ENCODE peak calls at places on chromosomes 11 and 22, in six cellular contexts. One of them, this sample, is unnamed.

GRCh38 chr11:13337986-13338436 is 60.4 kb downstream of the BMAL1 start:
- DNase-seq in H9: no peak
- DNase-seq in mesendoderm: no peak
- DNase-seq in H1: no peak
- DNase-seq in mesenchymal stem cell: peak
- DNase-seq in IMR-90: peak
- DNase-seq in this sample: no peak

GRCh38 chr11:15565846-15566245 is 451.1 kb downstream of the INSC start:
- DNase-seq in H1: peak
- DNase-seq in mesendoderm: no peak
- DNase-seq in IMR-90: no peak
- DNase-seq in mesenchymal stem cell: no peak
- DNase-seq in H9: no peak
- DNase-seq in this sample: no peak

GRCh38 chr11:103897156-103897555 is 139.3 kb upstream of the DDI1 start:
- DNase-seq in IMR-90: peak
- DNase-seq in H9: no peak
- DNase-seq in H1: no peak
- DNase-seq in mesenchymal stem cell: peak
- DNase-seq in mesendoderm: no peak
- DNase-seq in this sample: no peak

GRCh38 chr11:75635009-75635909 is 33.6 kb downstream of the MAP6 start:
- DNase-seq in H1: no peak
- DNase-seq in mesenchymal stem cell: peak
- DNase-seq in mesendoderm: peak
- DNase-seq in H9: no peak
- DNase-seq in IMR-90: peak
- DNase-seq in this sample: no peak

GRCh38 chr22:33242078-33242477 is 183.9 kb upstream of the SYN3 start:
- DNase-seq in H1: no peak
- DNase-seq in mesendoderm: no peak
- DNase-seq in H9: no peak
- DNase-seq in mesenchymal stem cell: no peak
- DNase-seq in IMR-90: no peak
- DNase-seq in this sample: no peak

GRCh38 chr11:117724104-117724503 is 72.9 kb downstream of the DSCAML1 start:
- DNase-seq in H9: no peak
- DNase-seq in IMR-90: no peak
- DNase-seq in mesendoderm: no peak
- DNase-seq in mesenchymal stem cell: no peak
- DNase-seq in H1: no peak
- DNase-seq in this sample: peak

GRCh38 chr11:118703563-118704106 is 24.2 kb upstream of the TREH start:
- DNase-seq in IMR-90: no peak
- DNase-seq in H1: no peak
- DNase-seq in mesenchymal stem cell: no peak
- DNase-seq in mesendoderm: no peak
- DNase-seq in H9: no peak
- DNase-seq in this sample: no peak

GRCh38 chr11:92822410-92822809 is 147.0 kb upstream of the MTNR1B start:
- DNase-seq in mesendoderm: no peak
- DNase-seq in H1: no peak
- DNase-seq in IMR-90: no peak
- DNase-seq in mesenchymal stem cell: no peak
- DNase-seq in H9: no peak
- DNase-seq in this sample: no peak

GRCh38 chr11:86816251-86816726 is 15.9 kb downstream of the PRSS23 start:
- DNase-seq in mesendoderm: no peak
- DNase-seq in IMR-90: peak
- DNase-seq in H1: no peak
- DNase-seq in H9: no peak
- DNase-seq in mesenchymal stem cell: peak
- DNase-seq in this sample: no peak

GRCh38 chr11:20337526-20338154 is 25.9 kb upstream of the HTATIP2 start:
- DNase-seq in mesendoderm: peak
- DNase-seq in H9: peak
- DNase-seq in mesenchymal stem cell: peak
- DNase-seq in H1: peak
- DNase-seq in IMR-90: peak
- DNase-seq in this sample: peak

GRCh38 chr22:35400335-35400680 is 368 bp downstream of the MCM5 start:
- DNase-seq in H1: no peak
- DNase-seq in mesendoderm: peak
- DNase-seq in H9: no peak
- DNase-seq in mesenchymal stem cell: no peak
- DNase-seq in IMR-90: no peak
- DNase-seq in this sample: no peak
- H2AK5ac ChIP-seq in H1: peak
- H2AK5ac ChIP-seq in mesendoderm: no peak
- H2AK5ac ChIP-seq in H9: peak
- H2AK5ac ChIP-seq in mesenchymal stem cell: no peak
- H2AK5ac ChIP-seq in IMR-90: peak
- H2AK5ac ChIP-seq in this sample: peak

DNA sequence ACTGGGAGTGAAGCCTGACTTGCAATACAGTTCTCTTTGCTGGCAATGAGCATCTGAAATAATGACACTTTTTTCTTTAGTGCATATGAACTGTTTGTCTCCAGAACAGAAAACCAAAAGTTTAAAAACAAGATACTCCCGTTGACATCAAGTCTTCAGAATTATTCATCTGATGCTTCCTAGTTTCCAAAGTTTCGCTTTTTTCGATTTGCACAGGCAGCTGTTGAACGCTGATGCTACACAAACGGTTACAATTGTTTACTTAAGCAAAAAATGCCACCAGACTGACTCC is 612 bp upstream of the BIRC2 start:
- DNase-seq in H9: no peak
- DNase-seq in H1: no peak
- DNase-seq in IMR-90: peak
- DNase-seq in mesenchymal stem cell: no peak
- DNase-seq in mesendoderm: no peak
- DNase-seq in this sample: no peak
- H2BK5ac ChIP-seq in H9: no peak
- H2BK5ac ChIP-seq in H1: peak
- H2BK5ac ChIP-seq in IMR-90: peak
- H2BK5ac ChIP-seq in mesenchymal stem cell: peak
- H2BK5ac ChIP-seq in mesendoderm: peak
- H2BK5ac ChIP-seq in this sample: peak

GRCh38 chr22:42649261-42650056 is at the start of gene CYB5R3:
- DNase-seq in IMR-90: peak
- DNase-seq in mesenchymal stem cell: peak
- DNase-seq in H9: peak
- DNase-seq in H1: peak
- DNase-seq in mesendoderm: peak
- DNase-seq in this sample: peak
- H2AK5ac ChIP-seq in IMR-90: peak
- H2AK5ac ChIP-seq in mesenchymal stem cell: peak
- H2AK5ac ChIP-seq in H9: no peak
- H2AK5ac ChIP-seq in H1: peak
- H2AK5ac ChIP-seq in mesendoderm: peak
- H2AK5ac ChIP-seq in this sample: peak

DNA sequence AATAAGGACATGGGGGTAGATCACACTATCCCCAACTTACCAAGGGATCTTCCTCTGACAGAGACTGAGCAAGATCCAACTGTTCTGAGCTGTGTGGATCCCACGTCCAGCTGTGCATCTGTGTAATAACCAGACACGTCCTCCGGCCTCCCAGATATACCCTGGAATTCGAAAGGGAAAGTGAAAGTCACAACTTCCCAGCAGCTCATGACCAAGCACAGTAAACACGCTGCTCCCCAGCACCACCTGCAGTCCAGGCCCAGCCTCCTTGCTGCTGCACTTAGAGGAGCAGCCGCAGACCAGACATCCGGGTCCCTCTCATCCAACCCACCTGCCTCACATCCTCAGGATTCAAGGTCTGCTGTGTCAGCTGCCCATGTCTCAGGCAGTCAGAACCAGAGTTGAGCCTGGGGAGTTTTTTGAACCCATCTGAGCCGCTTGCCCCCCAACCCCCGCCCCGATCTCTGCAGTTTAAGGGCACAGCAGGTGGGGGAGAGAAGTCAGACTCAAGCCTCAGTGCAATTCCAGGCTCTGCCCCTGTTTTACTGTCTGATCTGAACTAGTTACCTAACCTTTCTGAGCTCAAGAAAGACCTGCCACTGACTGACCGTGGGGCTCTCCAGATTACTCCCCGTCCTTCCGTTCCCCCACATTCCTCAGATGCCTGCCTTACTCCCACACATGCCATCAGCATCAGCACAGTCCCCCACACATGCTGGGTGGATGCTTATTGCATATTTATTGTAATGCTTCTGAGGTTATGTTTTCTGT is at the start of gene APOL2:
- DNase-seq in IMR-90: peak
- DNase-seq in mesenchymal stem cell: peak
- DNase-seq in mesendoderm: peak
- DNase-seq in H9: peak
- DNase-seq in H1: peak
- DNase-seq in this sample: peak
- H2BK5ac ChIP-seq in IMR-90: peak
- H2BK5ac ChIP-seq in mesenchymal stem cell: peak
- H2BK5ac ChIP-seq in mesendoderm: peak
- H2BK5ac ChIP-seq in H9: no peak
- H2BK5ac ChIP-seq in H1: peak
- H2BK5ac ChIP-seq in this sample: no peak

GRCh38 chr11:62645934-62646824 is at the start of gene GANAB:
- DNase-seq in H1: peak
- DNase-seq in IMR-90: peak
- DNase-seq in H9: peak
- DNase-seq in mesenchymal stem cell: peak
- DNase-seq in mesendoderm: peak
- DNase-seq in this sample: peak

GRCh38 chr11:62646825-62647608 is 604 bp upstream of the GANAB start:
- DNase-seq in H1: no peak
- DNase-seq in H9: peak
- DNase-seq in mesendoderm: no peak
- DNase-seq in mesenchymal stem cell: no peak
- DNase-seq in IMR-90: no peak
- DNase-seq in this sample: no peak

GRCh38 chr11:62647609-62648005 is 1.2 kb upstream of the GANAB start:
- DNase-seq in mesenchymal stem cell: no peak
- DNase-seq in H1: no peak
- DNase-seq in mesendoderm: no peak
- DNase-seq in H9: no peak
- DNase-seq in IMR-90: no peak
- DNase-seq in this sample: no peak

GRCh38 chr11:62644220-62644619 is 2.2 kb downstream of the GANAB start:
- DNase-seq in mesenchymal stem cell: no peak
- DNase-seq in H1: no peak
- DNase-seq in H9: no peak
- DNase-seq in mesendoderm: no peak
- DNase-seq in IMR-90: no peak
- DNase-seq in this sample: no peak

DNA sequence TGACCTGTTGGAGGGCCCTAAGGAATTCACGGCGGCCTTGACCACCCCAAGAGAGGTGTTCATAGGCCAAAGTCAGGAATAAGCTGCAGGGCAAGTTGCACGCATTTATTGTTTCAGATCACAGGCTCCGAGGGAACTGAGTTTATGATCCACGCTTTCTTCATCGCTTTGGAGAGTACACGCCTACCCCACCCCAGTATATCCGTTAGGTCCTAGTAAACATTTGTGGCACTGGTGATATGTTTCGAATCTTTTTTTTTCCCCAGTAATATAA is 816 bp downstream of the GANAB start:
- DNase-seq in IMR-90: no peak
- DNase-seq in mesendoderm: no peak
- DNase-seq in mesenchymal stem cell: no peak
- DNase-seq in H9: no peak
- DNase-seq in H1: no peak
- DNase-seq in this sample: no peak
- H2AK5ac ChIP-seq in IMR-90: peak
- H2AK5ac ChIP-seq in mesendoderm: peak
- H2AK5ac ChIP-seq in mesenchymal stem cell: peak
- H2AK5ac ChIP-seq in H9: no peak
- H2AK5ac ChIP-seq in H1: no peak
- H2AK5ac ChIP-seq in this sample: no peak

GRCh38 chr11:67391304-67392181 is at the start of gene RAD9A:
- DNase-seq in H9: peak
- DNase-seq in H1: peak
- DNase-seq in mesendoderm: peak
- DNase-seq in IMR-90: peak
- DNase-seq in mesenchymal stem cell: peak
- DNase-seq in this sample: peak
- H2BK5ac ChIP-seq in H9: no peak
- H2BK5ac ChIP-seq in H1: peak
- H2BK5ac ChIP-seq in mesendoderm: no peak
- H2BK5ac ChIP-seq in IMR-90: peak
- H2BK5ac ChIP-seq in mesenchymal stem cell: peak
- H2BK5ac ChIP-seq in this sample: peak